ENCODE peak calls at places on chromosomes 1 and 21, in four cellular contexts. L, A, B and F are unnamed samples.

GRCh38 chr1:215890438-215890837 is 323.3 kb downstream of the KCTD3 start:
- DNase-seq in A (no peak), B (no peak), L (no peak), F (no peak)

GRCh38 chr1:10429868-10430215 is 391 bp upstream of the CENPS start:
- DNase-seq in A (no peak), L (no peak), B (no peak), F (no peak)

GRCh38 chr1:117051224-117052064 is 8.7 kb upstream of the TTF2 start:
- DNase-seq in L (no peak), B (no peak), A (no peak), F (no peak)

GRCh38 chr1:246795906-246796694 is 71.9 kb downstream of the SCCPDH start:
- DNase-seq in A (no peak), L (no peak), B (no peak), F (no peak)

GRCh38 chr1:154416496-154417337 is 11.6 kb downstream of the IL6R start:
- DNase-seq in B (no peak), L (no peak), A (peak; percentile 37), F (no peak)

GRCh38 chr1:156422602-156423091 is 53.6 kb downstream of the RHBG start:
- DNase-seq in L (no peak), B (no peak), A (no peak), F (no peak)

GRCh38 chr1:24308365-24309015 is 10.7 kb upstream of the GRHL3 start:
- DNase-seq in A (no peak), L (peak; percentile 66), B (no peak), F (no peak)

GRCh38 chr1:1054099-1054700 is 19.9 kb downstream of the RNF223 start:
- DNase-seq in L (no peak), A (no peak), B (no peak), F (no peak)

GRCh38 chr21:37986751-37987399 is 70.6 kb upstream of the KCNJ6 start:
- DNase-seq in A (no peak), B (no peak), L (no peak), F (no peak)

GRCh38 chr1:67957026-67957425 is 93.4 kb downstream of the DIRAS3 start:
- DNase-seq in B (no peak), A (no peak), L (no peak), F (no peak)

GRCh38 chr1:59698386-59698785 is 116.4 kb upstream of the HOOK1 start:
- DNase-seq in L (no peak), B (no peak), A (no peak), F (peak; percentile 71)

GRCh38 chr1:46452931-46453325 is 36.7 kb upstream of the DMBX1 start:
- DNase-seq in B (no peak), L (no peak), A (no peak), F (no peak)

GRCh38 chr1:21704055-21704660 is 35.0 kb upstream of the RAP1GAP start:
- DNase-seq in L (no peak), B (no peak), A (no peak), F (no peak)
- H3K27ac ChIP-seq in L (no peak overlapping the region), B (no peak overlapping the region), A (no peak overlapping the region), F (no peak overlapping the region)

DNA sequence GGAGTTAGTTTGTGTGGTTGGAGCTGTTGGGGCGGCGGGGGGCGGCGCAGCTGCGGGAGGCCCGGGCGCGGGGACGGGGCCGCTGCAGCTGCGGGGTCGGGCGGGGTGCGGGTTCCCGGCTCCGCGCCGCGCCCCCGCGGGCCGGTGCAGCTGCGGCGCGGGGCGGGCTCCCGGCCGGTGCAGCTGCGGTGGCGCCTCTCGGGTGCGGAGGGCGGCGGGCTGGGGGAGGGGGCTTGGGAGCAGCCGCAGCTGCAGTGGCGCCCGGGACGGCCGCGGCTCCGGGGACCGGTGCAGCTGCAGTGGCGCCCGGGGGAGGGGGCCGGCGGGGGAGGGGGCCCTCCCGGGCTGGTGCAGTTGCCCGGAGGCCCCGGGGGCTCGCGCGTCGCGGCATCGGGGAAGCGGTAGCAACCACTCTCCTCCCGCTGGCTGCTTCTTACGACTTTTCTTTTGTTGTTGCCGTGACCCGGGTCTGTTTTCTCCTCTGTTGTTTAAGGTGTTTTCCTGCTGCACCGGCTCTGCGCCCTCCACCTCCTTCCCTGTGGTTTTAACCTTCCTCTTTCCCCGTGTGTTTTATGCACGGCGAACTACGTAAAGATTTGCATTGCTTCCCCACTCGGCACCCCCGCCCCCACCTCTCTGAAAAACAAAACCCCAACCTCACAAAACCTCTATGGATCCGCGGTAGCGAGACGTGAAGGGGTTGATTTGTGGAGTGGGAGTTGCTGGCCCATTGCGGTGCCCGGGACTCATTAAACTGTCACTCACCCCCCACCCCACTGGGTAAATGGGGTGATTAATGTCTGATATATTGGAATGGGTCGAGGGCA is 1.7 kb upstream of the ZBTB18 start:
- DNase-seq in A (no peak), B (peak; percentile 52), L (no peak), F (peak; percentile 51)
- H3K27ac ChIP-seq in A (peak overlapping the region; percentile 75), B (peak overlapping the region; percentile 89), L (no peak overlapping the region), F (peak overlapping the region; percentile 94)

DNA sequence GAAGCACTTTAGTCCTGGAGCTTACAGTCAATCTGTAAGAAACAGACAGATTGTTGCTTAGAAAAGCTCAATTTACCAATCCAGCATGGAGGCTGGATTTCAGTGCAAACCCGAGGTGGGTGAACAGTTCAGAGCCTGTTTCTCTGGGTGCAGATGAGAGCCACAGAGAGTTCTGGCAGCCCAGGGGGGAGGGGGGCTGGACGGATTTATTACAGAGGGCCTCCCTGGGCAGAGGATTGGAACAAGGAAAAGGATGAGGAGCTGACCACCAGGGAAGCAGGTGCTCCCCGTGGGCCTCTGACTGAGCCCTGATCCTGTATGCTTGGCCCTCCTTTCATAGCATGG is 38.0 kb upstream of the EPS8L3 start:
- DNase-seq in A (no peak), L (no peak), B (peak; percentile 6), F (no peak)
- H3K27ac ChIP-seq in A (no peak overlapping the region), L (no peak overlapping the region), B (no peak overlapping the region), F (no peak overlapping the region)

GRCh38 chr1:179875606-179876288 is 1.9 kb downstream of the TOR1AIP2 start:
- DNase-seq in A (no peak), B (no peak), L (no peak), F (no peak)
- H3K27ac ChIP-seq in A (no peak overlapping the region), B (no peak overlapping the region), L (no peak overlapping the region), F (no peak overlapping the region)